ENCODE peak calls at places on chromosomes 7 and 10, in seven cellular contexts. X, J, Y, T, V, M and S are unnamed samples.

GRCh38 chr10:12590682-12591642 is 241.6 kb downstream of the CAMK1D start:
- DNase-seq in X (no peak), J (no peak), Y (no peak), T (no peak), V (no peak), M (no peak), S (no peak)

GRCh38 chr7:2736411-2736914 is 48.5 kb downstream of the AMZ1 start:
- DNase-seq in X (no peak), J (no peak), Y (no peak), T (no peak), V (no peak), M (peak; percentile 34), S (no peak)

GRCh38 chr7:85471312-85471711 is 284.5 kb upstream of the SEMA3D start:
- DNase-seq in X (no peak), J (no peak), Y (no peak), T (no peak), V (no peak), M (no peak), S (peak; percentile 5)

GRCh38 chr10:117684673-117685211 is 142.2 kb downstream of the EMX2 start:
- DNase-seq in X (peak; percentile 34), J (peak; percentile 55), Y (no peak), T (no peak), V (no peak), M (peak; percentile 79), S (no peak)

GRCh38 chr10:86535057-86535882 is 13.7 kb upstream of the WAPL start:
- DNase-seq in X (peak; percentile 89), J (peak; percentile 42), Y (no peak), T (no peak), V (no peak), M (peak; percentile 95), S (no peak)

GRCh38 chr7:31882187-31882586 is 188.0 kb downstream of the PDE1C start:
- DNase-seq in X (peak; percentile 58), J (no peak), Y (no peak), T (peak; percentile 4), V (no peak), M (peak; percentile 69), S (peak; percentile 18)

GRCh38 chr10:608331-609265 is 80.9 kb downstream of the DIP2C start:
- DNase-seq in X (no peak), J (peak; percentile 41), Y (no peak), T (no peak), V (no peak), M (no peak), S (peak; percentile 18)

GRCh38 chr10:5043716-5044115 is 40.1 kb upstream of the AKR1C2 start:
- DNase-seq in X (no peak), J (peak; percentile 41), Y (no peak), T (peak; percentile 64), V (no peak), M (no peak), S (no peak)

GRCh38 chr10:84329094-84329611 is 764 bp downstream of the CCSER2 start:
- DNase-seq in X (peak; percentile 17), J (peak; percentile 51), Y (no peak), T (peak; percentile 57), V (no peak), M (no peak), S (peak; percentile 63)

GRCh38 chr7:57215423-57215822 is 83.2 kb upstream of the ZNF479 start:
- DNase-seq in X (no peak), J (no peak), Y (no peak), T (no peak), V (no peak), M (no peak), S (no peak)

GRCh38 chr7:105796365-105796764 is 80.0 kb downstream of the ATXN7L1 start:
- DNase-seq in X (no peak), J (peak; percentile 61), Y (no peak), T (no peak), V (no peak), M (no peak), S (peak; percentile 45)

GRCh38 chr7:92809397-92810241 is 26.8 kb downstream of the CDK6 start:
- DNase-seq in X (no peak), J (peak; percentile 95), Y (peak; percentile 87), T (peak; percentile 96), V (peak; percentile 70), M (no peak), S (peak; percentile 94)

GRCh38 chr10:4650572-4650971 is 175.4 kb upstream of the AKR1E2 start:
- DNase-seq in X (no peak), J (peak; percentile 47), Y (no peak), T (no peak), V (no peak), M (no peak), S (no peak)

GRCh38 chr7:57769958-57770357 is 320.0 kb downstream of the ZNF716 start:
- DNase-seq in X (no peak), J (no peak), Y (no peak), T (no peak), V (no peak), M (no peak), S (no peak)

GRCh38 chr10:986137-986825 is 2.0 kb upstream of the GTPBP4 start:
- DNase-seq in X (no peak), J (peak; percentile 45), Y (no peak), T (peak; percentile 66), V (no peak), M (no peak), S (peak; percentile 62)

GRCh38 chr10:87829986-87830732 is 12.1 kb upstream of the ATAD1 start:
- DNase-seq in X (no peak), J (no peak), Y (no peak), T (no peak), V (no peak), M (no peak), S (no peak)

GRCh38 chr7:26782501-26782900 is 81.9 kb downstream of the SKAP2 start:
- DNase-seq in X (no peak), J (peak; percentile 9), Y (no peak), T (no peak), V (no peak), M (no peak), S (no peak)

GRCh38 chr10:110860576-110861241 is 11.0 kb upstream of the PDCD4 start:
- DNase-seq in X (no peak), J (no peak), Y (no peak), T (no peak), V (no peak), M (peak; percentile 47), S (no peak)
- H3K4me3 ChIP-seq in X (no peak overlapping the region), J (no peak overlapping the region), Y (no peak overlapping the region), T (no peak overlapping the region), V (no peak overlapping the region), M (no peak overlapping the region), S (no peak overlapping the region)

GRCh38 chr10:28305551-28305950 is 2.7 kb upstream of the MPP7 start:
- DNase-seq in X (no peak), J (no peak), Y (no peak), T (no peak), V (no peak), M (no peak), S (no peak)

GRCh38 chr10:28300027-28300426 is 2.8 kb downstream of the MPP7 start:
- DNase-seq in X (no peak), J (no peak), Y (no peak), T (no peak), V (no peak), M (no peak), S (no peak)

GRCh38 chr10:28304032-28304571 is 1.2 kb upstream of the MPP7 start:
- DNase-seq in X (no peak), J (no peak), Y (no peak), T (no peak), V (no peak), M (no peak), S (no peak)

GRCh38 chr10:28302012-28302667 is 724 bp downstream of the MPP7 start:
- DNase-seq in X (no peak), J (no peak), Y (no peak), T (peak; percentile 22), V (no peak), M (no peak), S (peak; percentile 10)

DNA sequence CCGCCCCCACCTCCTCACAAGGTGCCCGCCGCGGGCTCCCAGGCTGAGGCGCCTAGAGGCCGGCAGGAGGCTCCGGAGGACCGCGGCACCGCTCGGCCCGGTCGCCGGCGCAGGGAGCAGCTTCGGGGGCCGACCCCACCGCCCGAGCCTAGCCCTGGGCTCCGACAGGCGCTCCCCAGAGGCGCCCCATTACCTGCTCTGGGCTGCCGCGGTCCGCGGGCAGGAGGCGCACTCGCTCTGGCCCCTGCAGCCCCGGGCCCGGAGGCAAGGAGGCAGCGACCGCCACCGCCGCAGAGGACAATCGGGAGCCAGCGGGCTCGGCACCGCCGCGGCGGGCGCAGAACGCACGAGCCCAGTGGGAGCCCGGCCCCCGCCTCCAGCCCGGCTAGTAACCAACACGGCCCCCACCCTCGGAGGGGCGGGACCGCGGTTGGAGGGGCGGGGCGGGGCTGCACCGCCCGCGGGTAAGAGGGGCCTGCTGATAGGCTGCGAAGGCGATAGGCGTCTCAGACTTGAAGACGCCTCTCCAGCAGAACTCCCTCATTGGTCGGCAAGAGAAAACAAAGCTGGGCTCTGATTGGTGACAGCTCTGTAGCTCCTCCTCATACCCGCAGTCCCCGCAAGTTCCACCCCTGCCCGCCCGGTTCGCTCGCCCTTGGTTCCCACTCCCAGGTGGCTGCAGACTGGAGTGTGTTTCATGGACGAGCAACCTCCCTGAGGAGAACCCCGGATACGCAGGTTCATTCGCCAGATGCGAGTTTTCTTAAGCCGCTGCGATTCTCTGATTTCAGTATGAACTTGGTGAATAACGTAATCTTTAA is at the start of gene MPP7:
- DNase-seq in X (peak; percentile 93), J (peak; percentile 96), Y (peak; percentile 96), T (peak; percentile 98), V (peak; percentile 86), M (peak; percentile 97), S (peak; percentile 98)
- TF ChIP-seq CTCF in X (peak; percentile 55), J (no peak), Y (peak; percentile 19), T (no peak), V (no peak), M (peak; percentile 41), S (peak; percentile 32)

GRCh38 chr7:55537458-55537825 is 34.9 kb downstream of the VOPP1 start:
- DNase-seq in X (no peak), J (no peak), Y (no peak), T (no peak), V (no peak), M (no peak), S (no peak)
- H3K4me3 ChIP-seq in X (no peak overlapping the region), J (no peak overlapping the region), Y (no peak overlapping the region), T (no peak overlapping the region), V (no peak overlapping the region), M (no peak overlapping the region), S (no peak overlapping the region)

DNA sequence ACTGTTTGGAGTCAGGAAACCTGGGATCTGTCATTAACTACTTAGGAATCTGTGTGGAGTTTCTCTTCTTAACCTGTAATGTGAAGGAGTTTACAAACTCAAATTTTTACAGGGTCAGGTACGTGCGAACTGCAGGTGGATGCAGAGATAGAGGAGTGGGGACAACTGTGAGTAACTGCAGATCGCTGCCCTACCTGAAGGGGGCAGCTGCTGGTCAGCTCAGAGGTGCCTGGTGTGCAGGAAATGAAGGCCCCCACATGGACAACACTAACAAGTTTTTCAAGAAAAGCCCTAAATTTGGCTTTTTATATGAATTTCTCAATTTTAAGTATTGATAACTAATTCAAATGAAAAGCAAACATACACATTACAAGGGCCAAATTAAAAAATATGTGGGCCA is 380.0 kb downstream of the REEP3 start:
- DNase-seq in X (no peak), J (no peak), Y (no peak), T (no peak), V (no peak), M (no peak), S (no peak)
- TF ChIP-seq CTCF in X (peak; percentile 21), J (peak; percentile 20), Y (no peak), T (peak; percentile 31), V (peak; percentile 35), M (no peak), S (peak; percentile 25)

GRCh38 chr7:151380199-151381082 is 29.4 kb downstream of the WDR86 start:
- DNase-seq in X (no peak), J (no peak), Y (no peak), T (no peak), V (no peak), M (no peak), S (no peak)
- H3K4me3 ChIP-seq in X (no peak overlapping the region), J (no peak overlapping the region), Y (no peak overlapping the region), T (no peak overlapping the region), V (no peak overlapping the region), M (no peak overlapping the region), S (no peak overlapping the region)

GRCh38 chr10:71985542-71986250 is 21.5 kb downstream of the CHST3 start:
- DNase-seq in X (no peak), J (peak; percentile 93), Y (no peak), T (peak; percentile 91), V (no peak), M (peak; percentile 49), S (peak; percentile 68)
- TF ChIP-seq CTCF in X (no peak), J (peak; percentile 12), Y (peak; percentile 7), T (no peak), V (no peak), M (peak; percentile 8), S (no peak)